ENCODE peak calls at places on chromosome 18, in four cellular contexts. F, K, Y and M are unnamed samples.

GRCh38 chr18:28281400-28281799 is 104.5 kb upstream of the CDH2 start:
- DNase-seq in F (no peak), K (no peak), Y (no peak), M (no peak)

GRCh38 chr18:35470440-35470839 is 27.3 kb downstream of the INO80C start:
- DNase-seq in F (no peak), K (no peak), Y (no peak), M (no peak)

GRCh38 chr18:31511098-31511497 is 13.1 kb downstream of the DSG2 start:
- DNase-seq in F (no peak), K (no peak), Y (no peak), M (no peak)

GRCh38 chr18:42341423-42341822 is 386.4 kb downstream of the PIK3C3 start:
- DNase-seq in F (no peak), K (no peak), Y (no peak), M (no peak)

GRCh38 chr18:67508146-67508545 is 8.4 kb downstream of the DSEL start:
- DNase-seq in F (no peak), K (no peak), Y (no peak), M (peak; percentile 45)

GRCh38 chr18:27921904-27922541 is 254.9 kb downstream of the CDH2 start:
- DNase-seq in F (no peak), K (no peak), Y (peak; percentile 68), M (peak; percentile 28)

GRCh38 chr18:50340078-50340477 is 34.8 kb upstream of the SKA1 start:
- DNase-seq in F (no peak), K (peak; percentile 85), Y (no peak), M (peak; percentile 80)

GRCh38 chr18:2302012-2302411 is 269.3 kb downstream of the METTL4 start:
- DNase-seq in F (no peak), K (no peak), Y (no peak), M (no peak)

GRCh38 chr18:2657043-2657512 is 1.6 kb downstream of the SMCHD1 start:
- DNase-seq in F (no peak), K (no peak), Y (no peak), M (no peak)

GRCh38 chr18:57811477-57812125 is 8.5 kb upstream of the ATP8B1 start:
- DNase-seq in F (no peak), K (no peak), Y (peak; percentile 60), M (no peak)

GRCh38 chr18:22176622-22177495 is 7.5 kb downstream of the GATA6 start:
- DNase-seq in F (no peak), K (peak; percentile 65), Y (no peak), M (peak; percentile 48)

GRCh38 chr18:59697236-59697932 is at the start of gene CCBE1:
- DNase-seq in F (peak; percentile 81), K (peak; percentile 96), Y (peak; percentile 71), M (peak; percentile 86)

GRCh38 chr18:42784612-42785011 is 330.9 kb downstream of the RIT2 start:
- DNase-seq in F (no peak), K (no peak), Y (no peak), M (no peak)

GRCh38 chr18:44679912-44680270 is 797 bp upstream of the SETBP1 start:
- DNase-seq in F (no peak), K (peak; percentile 57), Y (peak; percentile 31), M (peak; percentile 42)

GRCh38 chr18:63102941-63103744 is 216.4 kb downstream of the BCL2 start:
- DNase-seq in F (no peak), K (no peak), Y (no peak), M (no peak)

GRCh38 chr18:63879684-63880083 is 7.8 kb upstream of the SERPINB2 start:
- DNase-seq in F (no peak), K (no peak), Y (peak; percentile 62), M (no peak)

GRCh38 chr18:34522627-34523026 is 187.5 kb upstream of the DTNA start:
- DNase-seq in F (no peak), K (no peak), Y (no peak), M (no peak)

GRCh38 chr18:3903341-3903740 is 453.4 kb downstream of the TGIF1 start:
- DNase-seq in F (no peak), K (no peak), Y (peak; percentile 98), M (no peak)

GRCh38 chr18:36281941-36282340 is 15.6 kb upstream of the FHOD3 start:
- DNase-seq in F (no peak), K (no peak), Y (no peak), M (no peak)

GRCh38 chr18:58892536-58892935 is 27.9 kb downstream of the ZNF532 start:
- DNase-seq in F (no peak), K (no peak), Y (no peak), M (no peak)

GRCh38 chr18:36527740-36528455 is 230.4 kb downstream of the FHOD3 start:
- DNase-seq in F (no peak), K (no peak), Y (no peak), M (no peak)

GRCh38 chr18:24273596-24273995 is 124.0 kb downstream of the OSBPL1A start:
- DNase-seq in F (no peak), K (no peak), Y (peak; percentile 44), M (no peak)

GRCh38 chr18:56721031-56721430 is 69.9 kb downstream of the WDR7 start:
- DNase-seq in F (no peak), K (no peak), Y (no peak), M (no peak)

DNA sequence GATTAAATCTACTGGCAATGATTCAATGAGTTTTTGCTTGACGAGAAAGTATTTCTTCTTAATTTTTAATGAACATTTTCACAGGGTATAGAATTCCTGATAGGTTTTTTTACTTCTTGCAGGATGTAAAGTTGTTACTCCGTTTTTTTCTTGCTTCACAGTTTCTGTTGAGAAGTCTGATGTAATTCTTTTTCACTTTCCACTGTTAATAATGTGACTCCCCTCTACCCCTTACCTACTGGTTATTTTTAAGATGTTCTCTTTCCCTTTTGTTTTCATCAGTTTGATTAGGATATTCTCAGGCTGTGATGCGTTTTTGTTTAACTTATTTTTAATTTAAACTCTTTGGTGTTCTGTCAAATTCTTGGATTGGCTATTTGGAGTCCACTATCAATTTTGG is 933.9 kb upstream of the PIK3C3 start:
- DNase-seq in F (no peak), K (no peak), Y (no peak), M (no peak)
- H2AFZ ChIP-seq in F (no peak overlapping the region), K (no peak overlapping the region), Y (no peak overlapping the region), M (no peak overlapping the region)

GRCh38 chr18:12990977-12991838 is at the start of gene CEP192:
- DNase-seq in F (peak; percentile 97), K (peak; percentile 95), Y (peak; percentile 98), M (peak; percentile 98)

GRCh38 chr18:12990662-12990976 is 543 bp upstream of the CEP192 start:
- DNase-seq in F (no peak), K (no peak), Y (no peak), M (no peak)

GRCh38 chr18:12991839-12992216 is 666 bp downstream of the CEP192 start:
- DNase-seq in F (no peak), K (no peak), Y (no peak), M (no peak)

GRCh38 chr18:12990128-12990485 is 1.1 kb upstream of the CEP192 start:
- DNase-seq in F (no peak), K (no peak), Y (no peak), M (no peak)

GRCh38 chr18:12989397-12990127 is 1.6 kb upstream of the CEP192 start:
- DNase-seq in F (no peak), K (no peak), Y (no peak), M (no peak)
- H3K9ac ChIP-seq in F (no peak overlapping the region), K (no peak overlapping the region), Y (no peak overlapping the region), M (no peak overlapping the region)

GRCh38 chr18:76437011-76437410 is 58.0 kb downstream of the ZNF516 start:
- DNase-seq in F (no peak), K (no peak), Y (no peak), M (peak; percentile 30)
- H3K79me1 ChIP-seq in F (peaks cover 48% of the 10 kb centered on the region), K (peaks cover 11% of the 10 kb centered on the region), Y (peaks cover 41% of the 10 kb centered on the region), M (no peaks in the 10 kb centered on the region)

DNA sequence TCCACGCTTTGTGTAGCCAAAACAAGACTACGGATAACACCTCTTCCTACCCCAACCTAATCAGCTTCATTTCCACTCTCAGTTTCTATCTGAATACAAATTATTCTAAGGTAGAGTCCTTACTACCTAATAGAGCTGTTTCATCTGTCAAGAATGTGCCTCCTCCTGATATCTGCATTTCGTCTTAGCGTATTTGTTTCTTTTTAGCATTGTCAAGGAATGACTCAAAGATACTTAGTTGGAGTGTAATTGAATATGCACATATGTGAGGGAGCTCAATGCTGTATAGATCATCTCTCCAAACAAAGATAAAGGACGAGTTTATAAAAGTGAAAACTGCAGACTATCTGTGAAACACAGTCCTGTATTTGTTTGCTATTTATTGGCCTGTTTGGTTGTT is 2059.3 kb upstream of the CELF4 start:
- DNase-seq in F (no peak), K (no peak), Y (peak; percentile 82), M (no peak)
- H2AFZ ChIP-seq in F (no peak overlapping the region), K (no peak overlapping the region), Y (no peak overlapping the region), M (no peak overlapping the region)

DNA sequence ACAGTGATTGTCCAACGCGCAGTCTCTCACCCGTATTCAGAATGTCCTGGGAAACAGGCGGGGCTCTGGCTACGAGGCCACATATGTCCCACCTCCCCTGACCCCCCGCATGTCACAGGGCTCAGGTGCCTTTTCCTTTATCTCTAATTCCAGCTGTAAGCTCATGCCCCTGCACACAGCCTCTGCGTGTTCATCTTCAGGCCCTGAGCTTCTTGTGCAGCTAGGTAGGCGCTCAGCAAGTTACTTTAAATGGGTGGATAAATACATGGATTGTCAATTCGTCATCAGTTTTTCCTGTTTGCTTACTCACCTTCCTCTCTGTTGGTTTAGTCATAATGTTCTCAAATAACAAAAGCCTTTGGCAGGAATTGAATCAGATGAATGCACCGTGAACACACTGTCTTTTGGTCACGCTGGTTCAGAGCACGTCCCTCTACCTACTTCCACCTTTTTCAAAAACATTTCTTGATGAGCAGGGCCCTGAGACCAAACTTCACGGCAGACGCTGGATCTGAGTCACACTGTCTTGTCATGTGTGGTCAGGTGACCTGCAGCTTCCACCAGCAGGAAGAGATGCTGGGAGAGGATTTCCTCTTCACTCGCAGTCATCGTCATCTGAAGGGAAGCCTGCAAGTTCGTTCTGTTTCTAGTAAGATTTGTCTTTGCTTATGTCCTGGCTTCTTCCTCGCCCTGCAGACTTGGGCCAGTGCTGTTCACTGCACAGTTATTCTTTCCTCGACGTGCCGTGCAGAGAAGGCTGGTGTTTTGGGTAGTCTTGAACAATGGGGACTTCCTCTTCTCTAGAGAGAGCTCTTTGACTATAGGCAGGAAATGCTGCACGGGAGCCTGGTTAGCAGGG is 138.1 kb downstream of the PTGR3 start:
- DNase-seq in F (no peak), K (no peak), Y (peak; percentile 90), M (no peak)
- H3K9ac ChIP-seq in F (no peak overlapping the region), K (no peak overlapping the region), Y (no peak overlapping the region), M (no peak overlapping the region)

DNA sequence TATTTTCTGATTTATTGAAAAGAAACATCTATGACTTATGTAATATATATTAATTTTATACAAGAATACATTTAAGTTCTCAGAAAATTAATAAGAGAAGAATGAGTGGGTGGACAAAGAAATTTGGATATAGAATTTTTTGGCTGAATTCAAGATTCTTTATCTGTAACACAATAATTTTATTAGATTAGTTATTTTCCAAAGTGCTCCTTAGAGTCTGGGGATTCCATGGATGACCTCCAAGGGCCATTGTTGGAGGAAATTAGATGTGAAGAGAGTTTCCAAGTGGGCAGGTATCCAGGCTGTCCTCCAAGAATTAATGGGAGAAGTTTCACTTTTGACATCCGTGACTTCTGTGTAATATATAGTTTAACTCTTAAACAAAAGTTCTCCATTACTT is 16.7 kb upstream of the CCDC102B start:
- DNase-seq in F (no peak), K (no peak), Y (no peak), M (no peak)
- H3K79me1 ChIP-seq in F (no peaks in the 10 kb centered on the region), K (no peaks in the 10 kb centered on the region), Y (no peaks in the 10 kb centered on the region), M (no peaks in the 10 kb centered on the region)